ENCODE peak calls at places on chromosome 13, in six cellular contexts. One of them, this sample, is unnamed.

GRCh38 chr13:59750860-59751259 is 412.9 kb downstream of the DIAPH3 start:
- DNase-seq in RWPE1: no peak
- DNase-seq in GM12865: no peak
- DNase-seq in HFFc6: peak; percentile 65
- DNase-seq in lung: no peak
- DNase-seq in A549: no peak
- DNase-seq in this sample: no peak

GRCh38 chr13:102555914-102556553 is 40.8 kb upstream of the TPP2 start:
- DNase-seq in HFFc6: peak; percentile 28
- DNase-seq in GM12865: peak; percentile 39
- DNase-seq in RWPE1: peak; percentile 45
- DNase-seq in A549: peak; percentile 15
- DNase-seq in lung: no peak
- DNase-seq in this sample: no peak

GRCh38 chr13:108705031-108705430 is 75.6 kb downstream of the MYO16 start:
- DNase-seq in RWPE1: no peak
- DNase-seq in lung: no peak
- DNase-seq in A549: peak; percentile 11
- DNase-seq in GM12865: no peak
- DNase-seq in HFFc6: no peak
- DNase-seq in this sample: peak; percentile 2

GRCh38 chr13:40376296-40376849 is 290.1 kb downstream of the FOXO1 start:
- DNase-seq in lung: no peak
- DNase-seq in GM12865: no peak
- DNase-seq in A549: no peak
- DNase-seq in HFFc6: no peak
- DNase-seq in RWPE1: no peak
- DNase-seq in this sample: no peak

GRCh38 chr13:98606296-98606695 is 29.4 kb upstream of the STK24 start:
- DNase-seq in GM12865: no peak
- DNase-seq in RWPE1: no peak
- DNase-seq in HFFc6: no peak
- DNase-seq in lung: no peak
- DNase-seq in A549: no peak
- DNase-seq in this sample: no peak

GRCh38 chr13:32969516-32969941 is 46.7 kb upstream of the KL start:
- DNase-seq in GM12865: peak; percentile 76
- DNase-seq in lung: no peak
- DNase-seq in A549: no peak
- DNase-seq in RWPE1: no peak
- DNase-seq in HFFc6: peak; percentile 30
- DNase-seq in this sample: no peak

GRCh38 chr13:28658539-28658795 is 463 bp upstream of the POMP start:
- DNase-seq in GM12865: no peak
- DNase-seq in lung: no peak
- DNase-seq in RWPE1: no peak
- DNase-seq in HFFc6: no peak
- DNase-seq in A549: no peak
- DNase-seq in this sample: no peak

GRCh38 chr13:44895584-44895983 is 93.7 kb downstream of the NUFIP1 start:
- DNase-seq in A549: no peak
- DNase-seq in HFFc6: no peak
- DNase-seq in lung: no peak
- DNase-seq in GM12865: no peak
- DNase-seq in RWPE1: no peak
- DNase-seq in this sample: no peak

GRCh38 chr13:31012285-31013024 is 80.0 kb downstream of the TEX26 start:
- DNase-seq in HFFc6: peak; percentile 11
- DNase-seq in GM12865: peak; percentile 29
- DNase-seq in A549: peak; percentile 10
- DNase-seq in lung: no peak
- DNase-seq in RWPE1: peak; percentile 50
- DNase-seq in this sample: peak; percentile 26

GRCh38 chr13:89115307-89115706 is 1444.1 kb downstream of the SLITRK5 start:
- DNase-seq in HFFc6: no peak
- DNase-seq in A549: no peak
- DNase-seq in lung: no peak
- DNase-seq in RWPE1: no peak
- DNase-seq in GM12865: no peak
- DNase-seq in this sample: no peak

GRCh38 chr13:31947105-31947504 is 84.5 kb upstream of the FRY start:
- DNase-seq in HFFc6: no peak
- DNase-seq in GM12865: no peak
- DNase-seq in lung: no peak
- DNase-seq in A549: no peak
- DNase-seq in RWPE1: no peak
- DNase-seq in this sample: no peak

GRCh38 chr13:27559714-27560113 is 60.6 kb downstream of the LNX2 start:
- DNase-seq in RWPE1: no peak
- DNase-seq in GM12865: no peak
- DNase-seq in lung: no peak
- DNase-seq in HFFc6: no peak
- DNase-seq in A549: no peak
- DNase-seq in this sample: no peak

GRCh38 chr13:67619346-67619745 is 389.2 kb upstream of the PCDH9 start:
- DNase-seq in A549: no peak
- DNase-seq in RWPE1: no peak
- DNase-seq in GM12865: no peak
- DNase-seq in HFFc6: no peak
- DNase-seq in lung: no peak
- DNase-seq in this sample: no peak

GRCh38 chr13:111131048-111131447 is 15.9 kb downstream of the ARHGEF7 start:
- DNase-seq in HFFc6: no peak
- DNase-seq in A549: no peak
- DNase-seq in RWPE1: no peak
- DNase-seq in lung: no peak
- DNase-seq in GM12865: no peak
- DNase-seq in this sample: no peak

GRCh38 chr13:20714563-20715339 is 11.3 kb downstream of the IL17D start:
- DNase-seq in RWPE1: no peak
- DNase-seq in lung: no peak
- DNase-seq in GM12865: no peak
- DNase-seq in HFFc6: no peak
- DNase-seq in A549: no peak
- DNase-seq in this sample: no peak

GRCh38 chr13:93039131-93039530 is 187.5 kb upstream of the GPC6 start:
- DNase-seq in HFFc6: no peak
- DNase-seq in RWPE1: no peak
- DNase-seq in GM12865: no peak
- DNase-seq in A549: no peak
- DNase-seq in lung: no peak
- DNase-seq in this sample: no peak

GRCh38 chr13:89465366-89465765 is 1794.2 kb downstream of the SLITRK5 start:
- DNase-seq in HFFc6: no peak
- DNase-seq in RWPE1: no peak
- DNase-seq in lung: no peak
- DNase-seq in GM12865: peak; percentile 9
- DNase-seq in A549: no peak
- DNase-seq in this sample: no peak

GRCh38 chr13:96822900-96823299 is 171.4 kb downstream of the OXGR1 start:
- DNase-seq in A549: peak; percentile 4
- DNase-seq in GM12865: peak; percentile 22
- DNase-seq in RWPE1: no peak
- DNase-seq in HFFc6: no peak
- DNase-seq in lung: no peak
- DNase-seq in this sample: peak; percentile 4

GRCh38 chr13:44759222-44759721 is 183.1 kb upstream of the TSC22D1 start:
- DNase-seq in RWPE1: no peak
- DNase-seq in GM12865: no peak
- DNase-seq in HFFc6: no peak
- DNase-seq in lung: no peak
- DNase-seq in A549: no peak
- DNase-seq in this sample: no peak

GRCh38 chr13:76106763-76107162 is 470.6 kb downstream of the LMO7 start:
- DNase-seq in HFFc6: no peak
- DNase-seq in lung: no peak
- DNase-seq in GM12865: no peak
- DNase-seq in A549: no peak
- DNase-seq in RWPE1: no peak
- DNase-seq in this sample: no peak

GRCh38 chr13:40490086-40490723 is 176.2 kb downstream of the FOXO1 start:
- DNase-seq in HFFc6: no peak
- DNase-seq in GM12865: no peak
- DNase-seq in A549: no peak
- DNase-seq in lung: no peak
- DNase-seq in RWPE1: no peak
- DNase-seq in this sample: peak; percentile 41

GRCh38 chr13:85586422-85586831 is 212.8 kb downstream of the SLITRK6 start:
- DNase-seq in A549: no peak
- DNase-seq in RWPE1: peak; percentile 73
- DNase-seq in lung: no peak
- DNase-seq in GM12865: no peak
- DNase-seq in HFFc6: peak; percentile 83
- DNase-seq in this sample: peak; percentile 0

GRCh38 chr13:29996316-29996715 is 145.9 kb upstream of the UBL3 start:
- DNase-seq in lung: no peak
- DNase-seq in HFFc6: no peak
- DNase-seq in GM12865: no peak
- DNase-seq in RWPE1: no peak
- DNase-seq in A549: no peak
- DNase-seq in this sample: no peak

GRCh38 chr13:29993716-29994488 is 143.5 kb upstream of the UBL3 start:
- DNase-seq in A549: no peak
- DNase-seq in RWPE1: no peak
- DNase-seq in HFFc6: peak; percentile 81
- DNase-seq in GM12865: no peak
- DNase-seq in lung: no peak
- DNase-seq in this sample: no peak

GRCh38 chr13:29994911-29995601 is 144.6 kb upstream of the UBL3 start:
- DNase-seq in A549: no peak
- DNase-seq in HFFc6: no peak
- DNase-seq in GM12865: no peak
- DNase-seq in lung: no peak
- DNase-seq in RWPE1: no peak
- DNase-seq in this sample: no peak

GRCh38 chr13:29991343-29991742 is 140.9 kb upstream of the UBL3 start:
- DNase-seq in lung: no peak
- DNase-seq in A549: no peak
- DNase-seq in HFFc6: peak; percentile 98
- DNase-seq in RWPE1: peak; percentile 20
- DNase-seq in GM12865: no peak
- DNase-seq in this sample: no peak

DNA sequence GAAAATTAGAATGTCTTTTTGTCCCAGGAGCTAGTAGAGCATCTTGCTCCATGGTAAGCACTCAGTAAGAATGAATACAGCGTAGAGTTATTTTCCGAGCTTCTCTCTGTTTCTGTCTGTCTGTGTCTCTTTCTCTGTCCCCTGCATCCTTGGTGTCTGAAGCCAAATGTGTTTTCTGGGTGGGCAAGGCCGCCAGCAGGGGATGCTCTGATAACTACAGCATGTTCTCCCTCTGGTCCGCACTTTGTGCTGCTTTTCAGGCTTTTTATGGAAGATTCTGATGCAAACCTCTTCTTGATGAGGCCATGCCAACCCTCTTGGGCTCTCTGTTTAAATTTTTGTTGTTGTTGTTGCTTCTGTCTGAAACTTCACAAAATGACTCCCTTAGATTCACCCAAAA is 142.8 kb upstream of the UBL3 start:
- DNase-seq in GM12865: no peak
- DNase-seq in HFFc6: no peak
- DNase-seq in A549: no peak
- DNase-seq in RWPE1: no peak
- DNase-seq in lung: no peak
- DNase-seq in this sample: no peak
- TF ChIP-seq CTCF in GM12865: no peak
- TF ChIP-seq CTCF in HFFc6: peak; percentile 32
- TF ChIP-seq CTCF in A549: no peak
- TF ChIP-seq CTCF in RWPE1: no peak
- TF ChIP-seq CTCF in lung: no peak
- TF ChIP-seq CTCF in this sample: no peak

GRCh38 chr13:104318121-104318520 is 1251.9 kb upstream of the SLC10A2 start:
- DNase-seq in lung: no peak
- DNase-seq in HFFc6: no peak
- DNase-seq in RWPE1: no peak
- DNase-seq in GM12865: no peak
- DNase-seq in A549: no peak
- DNase-seq in this sample: no peak
- TF ChIP-seq CTCF in lung: no peak
- TF ChIP-seq CTCF in HFFc6: no peak
- TF ChIP-seq CTCF in RWPE1: peak; percentile 50
- TF ChIP-seq CTCF in GM12865: no peak
- TF ChIP-seq CTCF in A549: no peak
- TF ChIP-seq CTCF in this sample: no peak

GRCh38 chr13:53200498-53201453 is 172.2 kb downstream of the OLFM4 start:
- DNase-seq in HFFc6: no peak
- DNase-seq in A549: no peak
- DNase-seq in GM12865: no peak
- DNase-seq in RWPE1: peak; percentile 20
- DNase-seq in lung: no peak
- DNase-seq in this sample: no peak

GRCh38 chr13:53204598-53204997 is 176.0 kb downstream of the OLFM4 start:
- DNase-seq in HFFc6: no peak
- DNase-seq in GM12865: no peak
- DNase-seq in lung: no peak
- DNase-seq in RWPE1: no peak
- DNase-seq in A549: no peak
- DNase-seq in this sample: no peak

GRCh38 chr13:53201454-53202225 is 173.0 kb downstream of the OLFM4 start:
- DNase-seq in RWPE1: peak; percentile 9
- DNase-seq in lung: no peak
- DNase-seq in GM12865: no peak
- DNase-seq in A549: no peak
- DNase-seq in HFFc6: no peak
- DNase-seq in this sample: no peak

DNA sequence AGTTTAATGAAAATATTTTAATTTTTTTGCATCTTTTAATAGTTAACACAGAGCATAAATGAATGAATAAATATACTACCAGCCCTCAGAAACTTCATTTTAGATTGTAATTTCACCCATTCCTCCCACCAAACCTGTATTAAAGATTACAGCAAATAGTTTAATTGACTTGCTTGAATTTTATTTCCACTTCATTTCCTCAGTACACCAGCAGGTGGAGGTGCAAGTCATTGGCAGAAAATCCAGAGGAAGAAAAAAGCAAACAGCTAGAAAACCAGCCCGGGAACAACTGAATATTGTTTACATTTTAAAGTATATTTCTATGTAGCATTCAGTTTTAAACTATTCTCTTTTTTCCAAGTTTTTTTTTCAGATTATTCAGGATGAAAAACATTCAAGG is 177.8 kb downstream of the OLFM4 start:
- DNase-seq in GM12865: no peak
- DNase-seq in HFFc6: no peak
- DNase-seq in lung: no peak
- DNase-seq in A549: peak; percentile 1
- DNase-seq in RWPE1: peak; percentile 29
- DNase-seq in this sample: no peak
- TF ChIP-seq CTCF in GM12865: peak; percentile 22
- TF ChIP-seq CTCF in HFFc6: peak; percentile 52
- TF ChIP-seq CTCF in lung: no peak
- TF ChIP-seq CTCF in A549: no peak
- TF ChIP-seq CTCF in RWPE1: peak; percentile 31
- TF ChIP-seq CTCF in this sample: no peak

DNA sequence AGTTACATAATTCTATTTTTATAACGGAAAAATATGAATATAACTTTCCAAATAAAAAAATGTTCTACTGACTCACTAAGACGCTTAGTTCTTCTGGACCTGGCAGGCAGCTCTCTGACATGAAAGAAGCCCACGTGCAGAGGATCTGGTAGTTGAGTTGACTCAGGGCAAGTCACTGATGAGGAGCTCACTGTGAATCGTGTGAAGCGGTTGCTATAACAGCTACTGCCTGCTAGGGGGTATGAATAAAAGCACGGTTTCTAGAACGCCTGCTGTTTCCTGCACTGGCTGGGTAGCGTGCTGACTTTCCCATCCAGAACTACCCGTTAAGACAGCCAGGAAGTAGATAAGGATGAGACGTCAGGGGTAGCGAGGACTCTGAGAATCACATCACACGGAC is 54.7 kb upstream of the WASF3 start:
- DNase-seq in GM12865: peak; percentile 26
- DNase-seq in HFFc6: peak; percentile 31
- DNase-seq in RWPE1: no peak
- DNase-seq in lung: no peak
- DNase-seq in A549: no peak
- DNase-seq in this sample: no peak
- TF ChIP-seq CTCF in GM12865: no peak
- TF ChIP-seq CTCF in HFFc6: no peak
- TF ChIP-seq CTCF in RWPE1: no peak
- TF ChIP-seq CTCF in lung: no peak
- TF ChIP-seq CTCF in A549: no peak
- TF ChIP-seq CTCF in this sample: no peak

This sample was measured in Calu3.